ENCODE peak calls at places on chromosomes 12 and 14, in six cellular contexts. O, P, I, H, S and B are unnamed samples. For H3K9me3, the result is how much of the 10 kb centered on the place peaks cover.

GRCh38 chr12:24424376-24424775 is 474.9 kb upstream of the SOX5 start:
- DNase-seq in S (no peak), I (no peak), O (no peak), P (no peak), H (no peak), B (no peak)

GRCh38 chr14:30114051-30114450 is 186.4 kb upstream of the PRKD1 start:
- DNase-seq in H (no peak), P (no peak), O (no peak), I (no peak), S (no peak), B (no peak)

GRCh38 chr14:94536836-94537235 is 24.4 kb upstream of the SERPINA4 start:
- DNase-seq in I (peak), P (no peak), S (no peak), O (no peak), H (no peak), B (no peak)

GRCh38 chr12:58647495-58647894 is 272.8 kb downstream of the LRIG3 start:
- DNase-seq in S (no peak), O (no peak), H (no peak), P (no peak), I (no peak), B (no peak)

GRCh38 chr12:116213885-116214527 is 63.5 kb downstream of the MED13L start:
- DNase-seq in O (no peak), H (no peak), I (no peak), S (no peak), P (no peak), B (no peak)

GRCh38 chr12:122687091-122687490 is 16.1 kb downstream of the HCAR2 start:
- DNase-seq in P (no peak), H (no peak), I (peak), O (no peak), S (no peak), B (no peak)

GRCh38 chr12:51127050-51127729 is 43.8 kb upstream of the CSRNP2 start:
- DNase-seq in H (no peak), I (no peak), P (no peak), O (no peak), S (no peak), B (no peak)

GRCh38 chr12:120669055-120669828 is 17.7 kb upstream of the MLEC start:
- DNase-seq in H (peak), S (no peak), P (no peak), I (peak), O (no peak), B (no peak)

GRCh38 chr14:75442642-75443041 is 14.8 kb downstream of the JDP2 start:
- DNase-seq in P (no peak), S (no peak), I (peak), H (no peak), O (no peak), B (no peak)

GRCh38 chr14:24177928-24178327 is 6.0 kb downstream of the REC8 start:
- DNase-seq in O (no peak), H (no peak), I (no peak), S (no peak), P (no peak), B (no peak)

GRCh38 chr14:22096511-22096890 is 422.9 kb upstream of the OR4E1 start:
- DNase-seq in O (no peak), I (no peak), H (no peak), P (no peak), S (no peak), B (no peak)

GRCh38 chr14:94341654-94342333 is 18.7 kb upstream of the SERPINA6 start:
- DNase-seq in P (no peak), I (peak), O (no peak), H (no peak), S (no peak), B (no peak)

GRCh38 chr14:25537846-25538455 is 488.0 kb upstream of the STXBP6 start:
- DNase-seq in P (peak), O (no peak), I (peak), H (no peak), S (no peak), B (no peak)

GRCh38 chr12:15928870-15929571 is 17.9 kb downstream of the DERA start:
- DNase-seq in S (no peak), P (no peak), O (no peak), H (no peak), I (no peak), B (peak)

GRCh38 chr14:99717682-99718013 is 33.5 kb downstream of the CYP46A1 start:
- DNase-seq in I (no peak), S (no peak), O (no peak), P (no peak), H (no peak), B (no peak)

GRCh38 chr12:94305293-94305957 is 154.2 kb downstream of the CEP83 start:
- DNase-seq in H (no peak), O (no peak), S (no peak), I (no peak), P (no peak), B (no peak)

GRCh38 chr14:52640137-52640536 is 55.2 kb downstream of the ERO1A start:
- DNase-seq in I (no peak), P (no peak), O (no peak), S (no peak), H (no peak), B (no peak)

GRCh38 chr12:117377758-117378157 is 16.3 kb upstream of the NOS1 start:
- DNase-seq in S (no peak), O (no peak), I (peak), P (no peak), H (no peak), B (no peak)

GRCh38 chr12:103503546-103504480 is 8.0 kb upstream of the C12orf42 start:
- DNase-seq in O (peak), S (no peak), H (no peak), P (peak), I (no peak), B (no peak)

GRCh38 chr12:98297557-98297956 is 217.8 kb upstream of the TMPO start:
- DNase-seq in P (no peak), O (no peak), I (no peak), S (no peak), H (no peak), B (no peak)

GRCh38 chr12:82082476-82082875 is 275.7 kb downstream of the CCDC59 start:
- DNase-seq in H (no peak), P (no peak), I (no peak), S (no peak), O (no peak), B (no peak)

GRCh38 chr12:123160801-123161487 is 10.1 kb upstream of the PITPNM2 start:
- DNase-seq in I (no peak), O (no peak), S (no peak), H (no peak), P (no peak), B (no peak)

GRCh38 chr14:44960646-44961045 is 1.1 kb downstream of the KLHL28 start:
- DNase-seq in P (no peak), I (no peak), O (no peak), H (no peak), S (no peak), B (no peak)

GRCh38 chr12:57896437-57897201 is 44.7 kb upstream of the ATP23 start:
- DNase-seq in H (peak), O (no peak), P (peak), S (peak), I (no peak), B (peak)

GRCh38 chr12:47841910-47842309 is 22.2 kb upstream of the HDAC7 start:
- DNase-seq in S (no peak), H (no peak), I (no peak), P (no peak), O (no peak), B (no peak)

GRCh38 chr12:131001493-131001892 is 47.8 kb downstream of the ADGRD1 start:
- DNase-seq in O (no peak), H (no peak), I (no peak), S (no peak), P (no peak), B (no peak)

GRCh38 chr12:55392032-55392795 is 8.1 kb upstream of the OR6C65 start:
- DNase-seq in P (no peak), I (no peak), H (no peak), O (no peak), S (no peak), B (no peak)

DNA sequence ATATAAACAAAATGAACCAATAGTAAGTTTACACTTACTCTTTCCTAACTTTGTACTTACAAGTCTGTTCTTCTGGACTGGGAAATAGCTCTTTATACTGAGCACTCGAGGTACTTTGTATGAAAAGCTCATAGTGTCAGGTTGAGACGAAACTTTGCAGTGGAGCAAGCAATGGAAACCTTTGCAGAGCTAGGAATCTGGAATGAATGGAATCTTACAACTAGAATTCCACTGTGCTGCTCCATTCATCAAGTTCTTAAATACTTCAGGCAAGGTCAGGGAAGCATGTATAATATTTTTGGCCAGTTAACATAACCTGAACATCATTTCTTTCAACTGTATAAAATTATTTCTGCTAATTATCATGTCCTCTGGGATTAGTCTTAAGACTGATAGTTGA is 1327.5 kb upstream of the FLRT2 start:
- DNase-seq in O (no peak), I (no peak), P (no peak), H (no peak), S (no peak), B (no peak)
- H3K9me3 ChIP-seq in O (under half), I (under half), P (under half), H (under half), S (under half), B (under half)

DNA sequence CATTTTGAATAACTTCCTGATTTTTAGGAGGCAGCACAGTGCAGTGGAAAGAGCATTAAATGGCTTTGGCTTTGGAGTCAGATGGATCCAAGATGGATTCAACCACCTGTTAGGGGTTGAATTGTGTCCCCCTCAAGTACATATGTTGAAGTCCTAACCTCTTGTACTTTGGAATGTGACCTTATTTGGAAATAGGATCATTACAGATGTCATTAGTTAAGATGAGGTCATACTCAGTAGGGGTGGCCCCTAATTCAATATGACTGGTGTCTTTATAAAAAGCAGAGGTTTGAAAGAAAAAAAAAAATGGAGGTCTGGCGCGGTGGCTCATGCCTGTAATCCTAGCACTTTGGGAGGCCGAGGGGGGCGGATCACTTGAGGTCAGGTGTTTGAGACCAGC is 18.8 kb downstream of the ATP5MC2 start:
- DNase-seq in H (no peak), O (no peak), P (no peak), I (no peak), S (no peak), B (no peak)
- H3K27ac ChIP-seq in H (no peak), O (no peak), P (no peak), I (no peak), S (no peak), B (peak)

GRCh38 chr12:66741919-66742318 is 63.0 kb upstream of the GRIP1 start:
- DNase-seq in I (no peak), H (no peak), P (no peak), O (no peak), S (no peak), B (no peak)

GRCh38 chr12:66742508-66743367 is 63.9 kb upstream of the GRIP1 start:
- DNase-seq in H (no peak), S (no peak), P (no peak), I (no peak), O (no peak), B (no peak)

GRCh38 chr12:66746489-66747201 is 67.8 kb upstream of the GRIP1 start:
- DNase-seq in I (no peak), P (no peak), H (no peak), S (no peak), O (no peak), B (no peak)

GRCh38 chr12:66740257-66740656 is 61.4 kb upstream of the GRIP1 start:
- DNase-seq in P (no peak), H (no peak), S (no peak), I (peak), O (no peak), B (no peak)

DNA sequence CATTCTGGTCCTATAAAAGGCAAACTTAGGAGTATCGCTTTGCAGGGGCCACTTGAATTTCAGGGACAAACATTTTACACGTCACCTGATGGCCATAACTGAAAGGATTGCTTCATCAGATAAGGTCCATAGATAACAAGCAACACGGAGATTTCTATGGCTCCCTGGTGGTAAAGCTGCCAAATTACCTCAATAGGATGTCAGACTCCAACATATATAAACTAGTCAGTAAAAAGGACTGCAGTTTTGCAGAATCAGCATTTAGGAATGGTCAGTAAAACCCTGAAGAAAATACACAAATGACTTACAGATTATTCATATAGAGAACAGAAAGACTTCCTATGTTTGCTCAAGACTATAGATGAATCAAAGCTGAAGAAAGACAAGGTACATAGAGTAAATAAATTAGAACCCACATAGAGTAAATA is 66.1 kb upstream of the GRIP1 start:
- DNase-seq in S (no peak), O (no peak), I (peak), H (no peak), P (no peak), B (no peak)
- TF ChIP-seq CTCF in S (no peak), O (no peak), I (no peak), H (no peak), P (no peak), B (no peak)

GRCh38 chr12:80780746-80781145 is 64.0 kb downstream of the MYF5 start:
- DNase-seq in O (no peak), P (no peak), H (no peak), S (no peak), I (no peak), B (no peak)
- H3K9me3 ChIP-seq in O (under half), P (under half), H (under half), S (under half), I (under half), B (under half)

GRCh38 chr12:2198542-2198941 is 145.8 kb downstream of the CACNA1C start:
- DNase-seq in O (no peak), H (no peak), I (no peak), P (no peak), S (no peak), B (no peak)

GRCh38 chr12:2194060-2194459 is 141.3 kb downstream of the CACNA1C start:
- DNase-seq in H (no peak), O (no peak), S (no peak), P (no peak), I (no peak), B (no peak)

GRCh38 chr12:2194571-2194970 is 141.8 kb downstream of the CACNA1C start:
- DNase-seq in O (no peak), H (no peak), P (no peak), S (no peak), I (no peak), B (no peak)

GRCh38 chr12:2195085-2195484 is 142.3 kb downstream of the CACNA1C start:
- DNase-seq in I (no peak), O (no peak), P (no peak), H (no peak), S (no peak), B (no peak)

DNA sequence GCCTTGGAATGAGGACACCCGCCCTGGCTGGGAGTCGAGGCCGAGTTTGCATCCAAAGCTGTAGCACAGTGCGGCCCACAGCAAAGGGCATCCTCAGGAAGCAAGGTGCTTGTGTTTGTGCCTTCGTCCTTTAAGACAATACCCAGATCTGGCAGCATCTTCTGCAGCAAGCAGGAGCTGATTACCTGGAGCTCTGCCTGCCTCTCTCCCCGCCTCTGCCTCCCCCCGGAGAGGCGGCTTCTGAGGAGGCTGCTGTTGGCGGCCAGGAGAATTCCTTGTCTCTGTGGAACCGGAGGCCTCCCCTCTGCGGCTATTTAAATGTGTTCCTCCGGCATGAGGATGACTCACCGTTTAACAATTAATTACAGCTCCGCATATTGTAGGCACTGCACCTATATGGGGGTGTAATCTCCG is 145.3 kb downstream of the CACNA1C start:
- DNase-seq in H (no peak), O (no peak), S (peak), P (no peak), I (no peak), B (no peak)
- H3K27ac ChIP-seq in H (no peak), O (no peak), S (peak), P (no peak), I (no peak), B (peak)